ENCODE peak calls at places on chromosomes 7 and 10, in six cellular contexts. B, I, P, W, Q and H are unnamed samples.

GRCh38 chr10:44980309-44981171 is 1.9 kb upstream of the DEPP1 start:
- DNase-seq in P (no peak), W (peak; percentile 97), I (no peak), Q (no peak), B (no peak), H (no peak)

GRCh38 chr10:103506061-103506460 is 12.6 kb downstream of the NEURL1 start:
- DNase-seq in B (no peak), I (no peak), W (no peak), P (no peak), Q (no peak), H (no peak)

GRCh38 chr10:99292159-99292558 is 37.0 kb upstream of the CNNM1 start:
- DNase-seq in I (no peak), W (no peak), Q (no peak), P (no peak), B (no peak), H (no peak)

GRCh38 chr7:131957338-131958025 is 401.1 kb upstream of the PODXL start:
- DNase-seq in B (no peak), Q (no peak), W (no peak), I (no peak), P (peak; percentile 28), H (no peak)

GRCh38 chr10:104406715-104407517 is 53.3 kb downstream of the CFAP58 start:
- DNase-seq in Q (no peak), B (no peak), I (no peak), W (peak; percentile 17), P (no peak), H (peak; percentile 68)

GRCh38 chr10:78686444-78687060 is 382.2 kb upstream of the ZMIZ1 start:
- DNase-seq in Q (no peak), B (no peak), P (no peak), I (no peak), W (no peak), H (no peak)

GRCh38 chr7:131111081-131111576 is 216.5 kb upstream of the MKLN1 start:
- DNase-seq in P (no peak), I (no peak), Q (no peak), B (no peak), W (no peak), H (no peak)

GRCh38 chr7:151197932-151198331 is 10.9 kb upstream of the ASB10 start:
- DNase-seq in I (no peak), Q (no peak), W (no peak), P (no peak), B (no peak), H (no peak)

GRCh38 chr10:89645742-89646172 is 715 bp upstream of the PANK1 start:
- DNase-seq in W (peak; percentile 89), Q (no peak), P (no peak), I (no peak), B (no peak), H (peak; percentile 30)

GRCh38 chr7:34463830-34464229 is 194.2 kb upstream of the NPSR1 start:
- DNase-seq in I (no peak), B (no peak), P (no peak), Q (no peak), W (peak; percentile 11), H (peak; percentile 15)

GRCh38 chr10:76195990-76196389 is 764.6 kb downstream of the LRMDA start:
- DNase-seq in B (no peak), W (no peak), P (no peak), I (no peak), Q (no peak), H (no peak)

GRCh38 chr10:50936335-50936734 is 50.9 kb upstream of the A1CF start:
- DNase-seq in W (no peak), B (no peak), I (no peak), P (no peak), Q (no peak), H (no peak)

GRCh38 chr7:73308074-73308664 is 457 bp downstream of the NSUN5 start:
- DNase-seq in Q (no peak), W (no peak), I (no peak), B (peak; percentile 46), P (no peak), H (peak; percentile 47)

GRCh38 chr7:151060416-151061234 is 1.2 kb downstream of the SLC4A2 start:
- DNase-seq in I (no peak), W (peak; percentile 42), P (no peak), B (no peak), Q (no peak), H (no peak)

GRCh38 chr7:95472521-95473160 is 13.1 kb upstream of the ASB4 start:
- DNase-seq in I (no peak), B (no peak), P (no peak), W (no peak), Q (no peak), H (no peak)

GRCh38 chr10:61842755-61843497 is 58.6 kb upstream of the ARID5B start:
- DNase-seq in Q (no peak), W (no peak), B (no peak), P (no peak), I (no peak), H (no peak)

GRCh38 chr7:99926351-99926750 is 3.1 kb downstream of the GJC3 start:
- DNase-seq in B (no peak), I (no peak), W (no peak), Q (no peak), P (no peak), H (no peak)

GRCh38 chr7:47493971-47494370 is 87.9 kb downstream of the TNS3 start:
- DNase-seq in W (no peak), I (no peak), B (no peak), P (no peak), Q (no peak), H (no peak)

GRCh38 chr10:87860156-87860795 is 3.1 kb downstream of the KLLN start:
- DNase-seq in W (peak; percentile 69), I (no peak), B (no peak), P (no peak), Q (peak; percentile 63), H (peak; percentile 65)

GRCh38 chr10:86440874-86441838 is 74.6 kb upstream of the GRID1 start:
- DNase-seq in W (peak; percentile 99), B (no peak), Q (no peak), I (no peak), P (no peak), H (no peak)

GRCh38 chr7:101058355-101058754 is 26.9 kb upstream of the TRIM56 start:
- DNase-seq in P (peak; percentile 88), I (peak; percentile 86), Q (no peak), W (peak; percentile 48), B (peak; percentile 81), H (peak; percentile 78)

GRCh38 chr10:94412439-94412838 is 10.1 kb downstream of the TBC1D12 start:
- DNase-seq in Q (no peak), W (no peak), P (no peak), I (no peak), B (no peak), H (no peak)

GRCh38 chr10:15123749-15124184 is 26.6 kb downstream of the RPP38 start:
- DNase-seq in P (no peak), Q (no peak), W (no peak), B (no peak), I (no peak), H (no peak)

GRCh38 chr7:75756340-75757297 is 15.4 kb downstream of the CCL26 start:
- DNase-seq in I (peak; percentile 63), P (no peak), B (peak; percentile 39), Q (no peak), W (peak; percentile 70), H (peak; percentile 66)

GRCh38 chr10:34858003-34858402 is 42.9 kb upstream of the PARD3 start:
- DNase-seq in Q (no peak), I (no peak), P (no peak), B (no peak), W (no peak), H (no peak)

GRCh38 chr10:72204296-72204695 is 11.5 kb upstream of the ANAPC16 start:
- DNase-seq in I (no peak), W (no peak), P (no peak), Q (no peak), B (no peak), H (no peak)

GRCh38 chr7:67463983-67464382 is 467.4 kb downstream of the TYW1 start:
- DNase-seq in P (no peak), W (no peak), Q (no peak), B (no peak), I (no peak), H (no peak)

GRCh38 chr10:68684413-68684812 is 36.6 kb upstream of the CCAR1 start:
- DNase-seq in P (no peak), Q (peak; percentile 0), B (no peak), W (no peak), I (no peak), H (no peak)
- TF ChIP-seq CREB1 in P (no peak), Q (no peak), B (no peak), W (no peak), I (no peak), H (no peak)

GRCh38 chr10:59006511-59007306 is 169.7 kb upstream of the PHYHIPL start:
- DNase-seq in W (peak; percentile 86), B (no peak), Q (no peak), P (no peak), I (no peak), H (no peak)
- TF ChIP-seq CREB1 in W (no peak), B (no peak), Q (no peak), P (no peak), I (no peak), H (no peak)

GRCh38 chr10:20975236-20975635 is 78.1 kb upstream of the NEBL start:
- DNase-seq in B (no peak), I (no peak), W (no peak), P (no peak), Q (no peak), H (no peak)

GRCh38 chr10:20976390-20976789 is 79.3 kb upstream of the NEBL start:
- DNase-seq in B (no peak), W (no peak), I (no peak), Q (no peak), P (no peak), H (no peak)

GRCh38 chr10:20978617-20979016 is 81.5 kb upstream of the NEBL start:
- DNase-seq in Q (no peak), W (no peak), I (no peak), B (no peak), P (no peak), H (no peak)

GRCh38 chr10:20981419-20981953 is 84.4 kb upstream of the NEBL start:
- DNase-seq in B (no peak), Q (no peak), I (no peak), P (no peak), W (no peak), H (no peak)

GRCh38 chr10:20976891-20977684 is 80.0 kb upstream of the NEBL start:
- DNase-seq in Q (no peak), W (no peak), P (no peak), B (no peak), I (no peak), H (peak; percentile 21)
- TF ChIP-seq CREB1 in Q (no peak), W (no peak), P (no peak), B (no peak), I (no peak), H (no peak)

GRCh38 chr10:118840071-118840775 is 85.5 kb upstream of the CACUL1 start:
- DNase-seq in W (no peak), Q (no peak), I (peak; percentile 22), P (no peak), B (no peak), H (no peak)

GRCh38 chr10:118838364-118838763 is 83.6 kb upstream of the CACUL1 start:
- DNase-seq in Q (no peak), P (no peak), W (no peak), I (no peak), B (no peak), H (no peak)

GRCh38 chr10:118832242-118832651 is 77.5 kb upstream of the CACUL1 start:
- DNase-seq in W (no peak), P (no peak), Q (no peak), B (no peak), I (no peak), H (no peak)

GRCh38 chr10:118839348-118839747 is 84.6 kb upstream of the CACUL1 start:
- DNase-seq in W (no peak), P (no peak), Q (no peak), B (no peak), I (no peak), H (no peak)

GRCh38 chr10:118835682-118836326 is 81.0 kb upstream of the CACUL1 start:
- DNase-seq in B (no peak), Q (no peak), P (no peak), I (no peak), W (no peak), H (no peak)
- TF ChIP-seq CREB1 in B (no peak), Q (no peak), P (no peak), I (no peak), W (no peak), H (no peak)